ENCODE peak calls at places on chromosomes 6 and 20, in six cellular contexts. One of them, this sample, is unnamed.
A peak's percentile ranks its signal among the peaks of the same experiment; 100 is the strongest.

GRCh38 chr6:161476711-161477110 is 202.8 kb upstream of the AGPAT4 start:
- DNase-seq in right atrium auricular region: no peak
- DNase-seq in kidney epithelial cell: no peak
- DNase-seq in GM06990: no peak
- DNase-seq in fibroblast of pulmonary artery: peak; percentile 20
- DNase-seq in neural progenitor cell: no peak
- DNase-seq in this sample: peak; percentile 83

GRCh38 chr6:170211404-170212025 is 79.4 kb downstream of the DLL1 start:
- DNase-seq in kidney epithelial cell: no peak
- DNase-seq in GM06990: no peak
- DNase-seq in right atrium auricular region: peak; percentile 49
- DNase-seq in fibroblast of pulmonary artery: no peak
- DNase-seq in neural progenitor cell: no peak
- DNase-seq in this sample: no peak

GRCh38 chr6:122114733-122115132 is 284.7 kb upstream of the HSF2 start:
- DNase-seq in right atrium auricular region: no peak
- DNase-seq in neural progenitor cell: no peak
- DNase-seq in kidney epithelial cell: no peak
- DNase-seq in fibroblast of pulmonary artery: no peak
- DNase-seq in GM06990: no peak
- DNase-seq in this sample: no peak

GRCh38 chr6:82045965-82046756 is 201.4 kb downstream of the IBTK start:
- DNase-seq in fibroblast of pulmonary artery: peak; percentile 65
- DNase-seq in neural progenitor cell: no peak
- DNase-seq in kidney epithelial cell: peak; percentile 61
- DNase-seq in right atrium auricular region: no peak
- DNase-seq in GM06990: no peak
- DNase-seq in this sample: peak; percentile 92

GRCh38 chr6:49406241-49406970 is 56.6 kb downstream of the MMUT start:
- DNase-seq in GM06990: no peak
- DNase-seq in neural progenitor cell: peak; percentile 73
- DNase-seq in fibroblast of pulmonary artery: peak; percentile 32
- DNase-seq in right atrium auricular region: no peak
- DNase-seq in kidney epithelial cell: no peak
- DNase-seq in this sample: no peak

GRCh38 chr6:131107166-131107565 is 28.1 kb upstream of the AKAP7 start:
- DNase-seq in fibroblast of pulmonary artery: peak; percentile 79
- DNase-seq in kidney epithelial cell: no peak
- DNase-seq in neural progenitor cell: no peak
- DNase-seq in GM06990: peak; percentile 18
- DNase-seq in right atrium auricular region: no peak
- DNase-seq in this sample: peak; percentile 62

GRCh38 chr6:54003316-54003715 is 107.9 kb upstream of the MLIP start:
- DNase-seq in right atrium auricular region: no peak
- DNase-seq in fibroblast of pulmonary artery: no peak
- DNase-seq in GM06990: no peak
- DNase-seq in neural progenitor cell: no peak
- DNase-seq in kidney epithelial cell: no peak
- DNase-seq in this sample: no peak

GRCh38 chr20:56566621-56567020 is 33.6 kb downstream of the FAM209B start:
- DNase-seq in kidney epithelial cell: no peak
- DNase-seq in neural progenitor cell: no peak
- DNase-seq in fibroblast of pulmonary artery: no peak
- DNase-seq in right atrium auricular region: no peak
- DNase-seq in GM06990: no peak
- DNase-seq in this sample: no peak

GRCh38 chr6:145865175-145865574 is 50.6 kb upstream of the FBXO30 start:
- DNase-seq in neural progenitor cell: peak; percentile 19
- DNase-seq in fibroblast of pulmonary artery: no peak
- DNase-seq in GM06990: peak; percentile 15
- DNase-seq in kidney epithelial cell: no peak
- DNase-seq in right atrium auricular region: no peak
- DNase-seq in this sample: no peak

GRCh38 chr6:80440496-80441160 is 334.2 kb downstream of the BCKDHB start:
- DNase-seq in neural progenitor cell: no peak
- DNase-seq in kidney epithelial cell: no peak
- DNase-seq in fibroblast of pulmonary artery: no peak
- DNase-seq in GM06990: no peak
- DNase-seq in right atrium auricular region: no peak
- DNase-seq in this sample: no peak

GRCh38 chr6:78947962-78948361 is 80.6 kb downstream of the IRAK1BP1 start:
- DNase-seq in kidney epithelial cell: no peak
- DNase-seq in fibroblast of pulmonary artery: peak; percentile 49
- DNase-seq in right atrium auricular region: no peak
- DNase-seq in neural progenitor cell: no peak
- DNase-seq in GM06990: no peak
- DNase-seq in this sample: peak; percentile 71

GRCh38 chr20:12453711-12454110 is 536.0 kb downstream of the BTBD3 start:
- DNase-seq in kidney epithelial cell: no peak
- DNase-seq in neural progenitor cell: no peak
- DNase-seq in right atrium auricular region: no peak
- DNase-seq in GM06990: no peak
- DNase-seq in fibroblast of pulmonary artery: no peak
- DNase-seq in this sample: no peak

GRCh38 chr6:15417811-15418210 is 171.9 kb downstream of the JARID2 start:
- DNase-seq in right atrium auricular region: no peak
- DNase-seq in kidney epithelial cell: no peak
- DNase-seq in fibroblast of pulmonary artery: no peak
- DNase-seq in GM06990: no peak
- DNase-seq in neural progenitor cell: no peak
- DNase-seq in this sample: peak; percentile 90

GRCh38 chr6:117167520-117168271 is 97.7 kb upstream of the VGLL2 start:
- DNase-seq in kidney epithelial cell: peak; percentile 86
- DNase-seq in right atrium auricular region: no peak
- DNase-seq in GM06990: no peak
- DNase-seq in fibroblast of pulmonary artery: no peak
- DNase-seq in neural progenitor cell: peak; percentile 4
- DNase-seq in this sample: peak; percentile 68

GRCh38 chr6:30497714-30498113 is 8.4 kb downstream of the HLA-E start:
- DNase-seq in fibroblast of pulmonary artery: no peak
- DNase-seq in right atrium auricular region: no peak
- DNase-seq in neural progenitor cell: no peak
- DNase-seq in kidney epithelial cell: no peak
- DNase-seq in GM06990: no peak
- DNase-seq in this sample: no peak

GRCh38 chr20:23249541-23249940 is 101.0 kb upstream of the NXT1 start:
- DNase-seq in right atrium auricular region: no peak
- DNase-seq in fibroblast of pulmonary artery: no peak
- DNase-seq in GM06990: no peak
- DNase-seq in neural progenitor cell: no peak
- DNase-seq in kidney epithelial cell: no peak
- DNase-seq in this sample: no peak

GRCh38 chr6:113406051-113406695 is 451.0 kb upstream of the MARCKS start:
- DNase-seq in GM06990: no peak
- DNase-seq in kidney epithelial cell: no peak
- DNase-seq in neural progenitor cell: no peak
- DNase-seq in right atrium auricular region: no peak
- DNase-seq in fibroblast of pulmonary artery: no peak
- DNase-seq in this sample: no peak

GRCh38 chr6:18509871-18510643 is 122.9 kb downstream of the RNF144B start:
- DNase-seq in neural progenitor cell: no peak
- DNase-seq in GM06990: no peak
- DNase-seq in fibroblast of pulmonary artery: no peak
- DNase-seq in right atrium auricular region: no peak
- DNase-seq in kidney epithelial cell: no peak
- DNase-seq in this sample: no peak

GRCh38 chr20:39004508-39004907 is 42.4 kb downstream of the DHX35 start:
- DNase-seq in kidney epithelial cell: no peak
- DNase-seq in neural progenitor cell: no peak
- DNase-seq in fibroblast of pulmonary artery: no peak
- DNase-seq in GM06990: no peak
- DNase-seq in right atrium auricular region: no peak
- DNase-seq in this sample: no peak

GRCh38 chr6:28988536-28989415 is 16.3 kb downstream of the ZNF311 start:
- DNase-seq in kidney epithelial cell: no peak
- DNase-seq in GM06990: peak; percentile 84
- DNase-seq in right atrium auricular region: no peak
- DNase-seq in fibroblast of pulmonary artery: peak; percentile 73
- DNase-seq in neural progenitor cell: peak; percentile 95
- DNase-seq in this sample: peak; percentile 61

GRCh38 chr20:43721429-43722152 is 5.2 kb downstream of the GTSF1L start:
- DNase-seq in fibroblast of pulmonary artery: no peak
- DNase-seq in kidney epithelial cell: no peak
- DNase-seq in neural progenitor cell: peak; percentile 23
- DNase-seq in GM06990: no peak
- DNase-seq in right atrium auricular region: no peak
- DNase-seq in this sample: no peak

GRCh38 chr6:27814665-27815424 is 97.4 kb downstream of the OR2B2 start:
- DNase-seq in fibroblast of pulmonary artery: peak; percentile 98
- DNase-seq in kidney epithelial cell: peak; percentile 87
- DNase-seq in neural progenitor cell: peak; percentile 88
- DNase-seq in GM06990: peak; percentile 88
- DNase-seq in right atrium auricular region: peak; percentile 82
- DNase-seq in this sample: peak; percentile 97

GRCh38 chr6:97440590-97441176 is 157.7 kb upstream of the MMS22L start:
- DNase-seq in kidney epithelial cell: no peak
- DNase-seq in fibroblast of pulmonary artery: peak; percentile 44
- DNase-seq in GM06990: no peak
- DNase-seq in right atrium auricular region: no peak
- DNase-seq in neural progenitor cell: peak; percentile 75
- DNase-seq in this sample: peak; percentile 38

GRCh38 chr6:137339929-137340559 is 120.9 kb upstream of the IFNGR1 start:
- DNase-seq in fibroblast of pulmonary artery: no peak
- DNase-seq in GM06990: no peak
- DNase-seq in neural progenitor cell: peak; percentile 62
- DNase-seq in right atrium auricular region: no peak
- DNase-seq in kidney epithelial cell: no peak
- DNase-seq in this sample: no peak

GRCh38 chr6:71197770-71198169 is 90.8 kb upstream of the OGFRL1 start:
- DNase-seq in kidney epithelial cell: no peak
- DNase-seq in GM06990: no peak
- DNase-seq in neural progenitor cell: no peak
- DNase-seq in fibroblast of pulmonary artery: peak; percentile 62
- DNase-seq in right atrium auricular region: no peak
- DNase-seq in this sample: peak; percentile 58

GRCh38 chr20:10247440-10247839 is 28.8 kb downstream of the SNAP25 start:
- DNase-seq in right atrium auricular region: no peak
- DNase-seq in kidney epithelial cell: no peak
- DNase-seq in GM06990: no peak
- DNase-seq in fibroblast of pulmonary artery: no peak
- DNase-seq in neural progenitor cell: no peak
- DNase-seq in this sample: no peak

GRCh38 chr6:158038291-158039177 is 56.9 kb downstream of the SYNJ2 start:
- DNase-seq in right atrium auricular region: no peak
- DNase-seq in neural progenitor cell: no peak
- DNase-seq in GM06990: no peak
- DNase-seq in fibroblast of pulmonary artery: no peak
- DNase-seq in kidney epithelial cell: no peak
- DNase-seq in this sample: no peak

GRCh38 chr6:26022166-26022510 is 59.5 kb downstream of the TRIM38 start:
- DNase-seq in fibroblast of pulmonary artery: peak; percentile 90
- DNase-seq in neural progenitor cell: peak; percentile 60
- DNase-seq in kidney epithelial cell: no peak
- DNase-seq in GM06990: no peak
- DNase-seq in right atrium auricular region: peak; percentile 89
- DNase-seq in this sample: peak; percentile 87

GRCh38 chr6:148441454-148441911 is 98.8 kb downstream of the SASH1 start:
- DNase-seq in kidney epithelial cell: peak; percentile 85
- DNase-seq in neural progenitor cell: no peak
- DNase-seq in right atrium auricular region: no peak
- DNase-seq in fibroblast of pulmonary artery: peak; percentile 80
- DNase-seq in GM06990: no peak
- DNase-seq in this sample: peak; percentile 77

GRCh38 chr6:148440877-148441453 is 98.3 kb downstream of the SASH1 start:
- DNase-seq in GM06990: no peak
- DNase-seq in kidney epithelial cell: peak; percentile 87
- DNase-seq in right atrium auricular region: peak; percentile 80
- DNase-seq in neural progenitor cell: peak; percentile 60
- DNase-seq in fibroblast of pulmonary artery: peak; percentile 98
- DNase-seq in this sample: peak; percentile 74

GRCh38 chr6:148436466-148436865 is 93.8 kb downstream of the SASH1 start:
- DNase-seq in fibroblast of pulmonary artery: no peak
- DNase-seq in kidney epithelial cell: no peak
- DNase-seq in GM06990: no peak
- DNase-seq in neural progenitor cell: no peak
- DNase-seq in right atrium auricular region: no peak
- DNase-seq in this sample: no peak

GRCh38 chr6:148438593-148438992 is 96.0 kb downstream of the SASH1 start:
- DNase-seq in right atrium auricular region: no peak
- DNase-seq in GM06990: no peak
- DNase-seq in fibroblast of pulmonary artery: peak; percentile 77
- DNase-seq in kidney epithelial cell: no peak
- DNase-seq in neural progenitor cell: no peak
- DNase-seq in this sample: no peak

GRCh38 chr6:148440021-148440420 is 97.4 kb downstream of the SASH1 start:
- DNase-seq in right atrium auricular region: no peak
- DNase-seq in GM06990: no peak
- DNase-seq in neural progenitor cell: no peak
- DNase-seq in kidney epithelial cell: no peak
- DNase-seq in fibroblast of pulmonary artery: no peak
- DNase-seq in this sample: no peak
- H3K4me3 ChIP-seq in right atrium auricular region: no peak overlapping the region
- H3K4me3 ChIP-seq in GM06990: no peak overlapping the region
- H3K4me3 ChIP-seq in neural progenitor cell: no peak overlapping the region
- H3K4me3 ChIP-seq in kidney epithelial cell: no peak overlapping the region
- H3K4me3 ChIP-seq in fibroblast of pulmonary artery: no peak overlapping the region
- H3K4me3 ChIP-seq in this sample: no peak overlapping the region

GRCh38 chr6:135182993-135183531 is 2.0 kb downstream of the MYB start:
- DNase-seq in right atrium auricular region: no peak
- DNase-seq in kidney epithelial cell: no peak
- DNase-seq in fibroblast of pulmonary artery: no peak
- DNase-seq in neural progenitor cell: peak; percentile 52
- DNase-seq in GM06990: peak; percentile 92
- DNase-seq in this sample: no peak
- TF ChIP-seq CTCF in right atrium auricular region: no peak
- TF ChIP-seq CTCF in kidney epithelial cell: no peak
- TF ChIP-seq CTCF in fibroblast of pulmonary artery: no peak
- TF ChIP-seq CTCF in neural progenitor cell: no peak
- TF ChIP-seq CTCF in GM06990: no peak
- TF ChIP-seq CTCF in this sample: no peak

GRCh38 chr20:35226775-35227681 is 538 bp downstream of the MMP24 start:
- DNase-seq in GM06990: peak; percentile 12
- DNase-seq in right atrium auricular region: no peak
- DNase-seq in fibroblast of pulmonary artery: peak; percentile 43
- DNase-seq in neural progenitor cell: peak; percentile 90
- DNase-seq in kidney epithelial cell: no peak
- DNase-seq in this sample: peak; percentile 32
- H3K4me3 ChIP-seq in GM06990: no peak overlapping the region
- H3K4me3 ChIP-seq in right atrium auricular region: no peak overlapping the region
- H3K4me3 ChIP-seq in fibroblast of pulmonary artery: no peak overlapping the region
- H3K4me3 ChIP-seq in neural progenitor cell: peak overlapping the region; percentile 33
- H3K4me3 ChIP-seq in kidney epithelial cell: peak overlapping the region; percentile 25
- H3K4me3 ChIP-seq in this sample: peak overlapping the region; percentile 1

GRCh38 chr6:104859225-104860146 is at the start of gene HACE1:
- DNase-seq in neural progenitor cell: peak; percentile 96
- DNase-seq in kidney epithelial cell: peak; percentile 10
- DNase-seq in right atrium auricular region: peak; percentile 78
- DNase-seq in GM06990: peak; percentile 92
- DNase-seq in fibroblast of pulmonary artery: peak; percentile 88
- DNase-seq in this sample: peak; percentile 91
- TF ChIP-seq CTCF in neural progenitor cell: peak; percentile 46
- TF ChIP-seq CTCF in kidney epithelial cell: no peak
- TF ChIP-seq CTCF in right atrium auricular region: peak; percentile 29
- TF ChIP-seq CTCF in GM06990: no peak
- TF ChIP-seq CTCF in fibroblast of pulmonary artery: peak; percentile 1
- TF ChIP-seq CTCF in this sample: peak; percentile 26

GRCh38 chr20:47348539-47349142 is 7.9 kb downstream of the ZMYND8 start:
- DNase-seq in right atrium auricular region: no peak
- DNase-seq in neural progenitor cell: peak; percentile 82
- DNase-seq in GM06990: no peak
- DNase-seq in kidney epithelial cell: no peak
- DNase-seq in fibroblast of pulmonary artery: peak; percentile 49
- DNase-seq in this sample: peak; percentile 17
- H3K4me3 ChIP-seq in right atrium auricular region: no peak overlapping the region
- H3K4me3 ChIP-seq in neural progenitor cell: peak overlapping the region; percentile 32
- H3K4me3 ChIP-seq in GM06990: peak overlapping the region; percentile 15
- H3K4me3 ChIP-seq in kidney epithelial cell: no peak overlapping the region
- H3K4me3 ChIP-seq in fibroblast of pulmonary artery: no peak overlapping the region
- H3K4me3 ChIP-seq in this sample: no peak overlapping the region

GRCh38 chr6:152232494-152233151 is 404.5 kb downstream of the SYNE1 start:
- DNase-seq in GM06990: no peak
- DNase-seq in right atrium auricular region: no peak
- DNase-seq in kidney epithelial cell: no peak
- DNase-seq in neural progenitor cell: no peak
- DNase-seq in fibroblast of pulmonary artery: peak; percentile 82
- DNase-seq in this sample: peak; percentile 49
- TF ChIP-seq CTCF in GM06990: no peak
- TF ChIP-seq CTCF in right atrium auricular region: peak; percentile 32
- TF ChIP-seq CTCF in kidney epithelial cell: no peak
- TF ChIP-seq CTCF in neural progenitor cell: no peak
- TF ChIP-seq CTCF in fibroblast of pulmonary artery: peak; percentile 45
- TF ChIP-seq CTCF in this sample: no peak

This sample was measured in astrocyte of the spinal cord.